ENCODE peak calls at places on chromosome 12, in eight cellular contexts. One of them, this sample, is unnamed.

GRCh38 chr12:9687228-9687627 is 17.7 kb downstream of the CLEC2D start:
- DNase-seq in PC-3: peak; percentile 69
- DNase-seq in IMR-90: peak; percentile 49
- DNase-seq in SJCRH30: no peak
- DNase-seq in NT2/D1: peak; percentile 70
- DNase-seq in sigmoid colon: no peak
- DNase-seq in spleen: no peak
- DNase-seq in heart right ventricle: no peak
- DNase-seq in this sample: no peak

GRCh38 chr12:94649349-94650142 is 811 bp downstream of the TMCC3 start:
- DNase-seq in SJCRH30: peak; percentile 36
- DNase-seq in IMR-90: peak; percentile 4
- DNase-seq in heart right ventricle: peak; percentile 63
- DNase-seq in PC-3: peak; percentile 40
- DNase-seq in spleen: peak; percentile 93
- DNase-seq in sigmoid colon: peak; percentile 72
- DNase-seq in NT2/D1: peak; percentile 23
- DNase-seq in this sample: peak; percentile 71

GRCh38 chr12:3881208-3881980 is 8.2 kb upstream of the PARP11 start:
- DNase-seq in IMR-90: no peak
- DNase-seq in SJCRH30: no peak
- DNase-seq in heart right ventricle: no peak
- DNase-seq in spleen: no peak
- DNase-seq in sigmoid colon: no peak
- DNase-seq in PC-3: no peak
- DNase-seq in NT2/D1: peak; percentile 51
- DNase-seq in this sample: no peak

GRCh38 chr12:113241191-113242017 is 20.1 kb downstream of the TPCN1 start:
- DNase-seq in IMR-90: peak; percentile 96
- DNase-seq in heart right ventricle: no peak
- DNase-seq in spleen: peak; percentile 66
- DNase-seq in SJCRH30: peak; percentile 77
- DNase-seq in NT2/D1: no peak
- DNase-seq in PC-3: peak; percentile 97
- DNase-seq in sigmoid colon: no peak
- DNase-seq in this sample: peak; percentile 96

GRCh38 chr12:77152623-77153193 is 87.3 kb upstream of the E2F7 start:
- DNase-seq in NT2/D1: peak; percentile 48
- DNase-seq in IMR-90: peak; percentile 56
- DNase-seq in SJCRH30: peak; percentile 22
- DNase-seq in heart right ventricle: no peak
- DNase-seq in spleen: no peak
- DNase-seq in PC-3: peak; percentile 63
- DNase-seq in sigmoid colon: no peak
- DNase-seq in this sample: no peak

GRCh38 chr12:107530706-107531105 is 154.9 kb upstream of the PWP1 start:
- DNase-seq in PC-3: no peak
- DNase-seq in heart right ventricle: no peak
- DNase-seq in SJCRH30: no peak
- DNase-seq in sigmoid colon: no peak
- DNase-seq in NT2/D1: no peak
- DNase-seq in spleen: no peak
- DNase-seq in IMR-90: no peak
- DNase-seq in this sample: no peak

GRCh38 chr12:82904219-82904795 is 217.6 kb downstream of the TMTC2 start:
- DNase-seq in IMR-90: peak; percentile 2
- DNase-seq in heart right ventricle: no peak
- DNase-seq in SJCRH30: no peak
- DNase-seq in spleen: no peak
- DNase-seq in sigmoid colon: no peak
- DNase-seq in PC-3: peak; percentile 11
- DNase-seq in NT2/D1: no peak
- DNase-seq in this sample: no peak

GRCh38 chr12:51896236-51896635 is 8.3 kb downstream of the ANKRD33 start:
- DNase-seq in SJCRH30: peak; percentile 38
- DNase-seq in spleen: no peak
- DNase-seq in PC-3: no peak
- DNase-seq in IMR-90: no peak
- DNase-seq in heart right ventricle: no peak
- DNase-seq in NT2/D1: no peak
- DNase-seq in sigmoid colon: peak; percentile 60
- DNase-seq in this sample: no peak

GRCh38 chr12:106118-106561 is 39.6 kb downstream of the IQSEC3 start:
- DNase-seq in SJCRH30: peak; percentile 68
- DNase-seq in IMR-90: no peak
- DNase-seq in heart right ventricle: no peak
- DNase-seq in PC-3: no peak
- DNase-seq in sigmoid colon: peak; percentile 50
- DNase-seq in NT2/D1: no peak
- DNase-seq in spleen: no peak
- DNase-seq in this sample: no peak

GRCh38 chr12:25694072-25694471 is 141.0 kb upstream of the LMNTD1 start:
- DNase-seq in spleen: no peak
- DNase-seq in NT2/D1: no peak
- DNase-seq in sigmoid colon: no peak
- DNase-seq in SJCRH30: peak; percentile 37
- DNase-seq in heart right ventricle: no peak
- DNase-seq in IMR-90: peak; percentile 85
- DNase-seq in PC-3: peak; percentile 83
- DNase-seq in this sample: no peak

GRCh38 chr12:49832836-49833421 is 4.7 kb upstream of the NCKAP5L start:
- DNase-seq in sigmoid colon: no peak
- DNase-seq in NT2/D1: no peak
- DNase-seq in IMR-90: peak; percentile 87
- DNase-seq in heart right ventricle: no peak
- DNase-seq in PC-3: peak; percentile 27
- DNase-seq in SJCRH30: no peak
- DNase-seq in spleen: no peak
- DNase-seq in this sample: peak; percentile 47

GRCh38 chr12:29743801-29744200 is 39.9 kb downstream of the TMTC1 start:
- DNase-seq in spleen: no peak
- DNase-seq in IMR-90: peak; percentile 93
- DNase-seq in PC-3: peak; percentile 72
- DNase-seq in NT2/D1: peak; percentile 56
- DNase-seq in sigmoid colon: no peak
- DNase-seq in heart right ventricle: no peak
- DNase-seq in SJCRH30: peak; percentile 82
- DNase-seq in this sample: peak; percentile 47

GRCh38 chr12:29744365-29744764 is 39.4 kb downstream of the TMTC1 start:
- DNase-seq in IMR-90: peak; percentile 23
- DNase-seq in heart right ventricle: no peak
- DNase-seq in sigmoid colon: no peak
- DNase-seq in PC-3: no peak
- DNase-seq in NT2/D1: no peak
- DNase-seq in spleen: no peak
- DNase-seq in SJCRH30: no peak
- DNase-seq in this sample: no peak

GRCh38 chr12:29741342-29742241 is 42.1 kb downstream of the TMTC1 start:
- DNase-seq in PC-3: no peak
- DNase-seq in NT2/D1: no peak
- DNase-seq in heart right ventricle: no peak
- DNase-seq in spleen: no peak
- DNase-seq in SJCRH30: no peak
- DNase-seq in sigmoid colon: no peak
- DNase-seq in IMR-90: peak; percentile 82
- DNase-seq in this sample: no peak

GRCh38 chr12:29742646-29743045 is 41.1 kb downstream of the TMTC1 start:
- DNase-seq in NT2/D1: no peak
- DNase-seq in IMR-90: no peak
- DNase-seq in PC-3: no peak
- DNase-seq in spleen: no peak
- DNase-seq in sigmoid colon: no peak
- DNase-seq in SJCRH30: no peak
- DNase-seq in heart right ventricle: no peak
- DNase-seq in this sample: no peak

GRCh38 chr12:29743072-29743471 is 40.7 kb downstream of the TMTC1 start:
- DNase-seq in SJCRH30: no peak
- DNase-seq in sigmoid colon: no peak
- DNase-seq in PC-3: no peak
- DNase-seq in heart right ventricle: no peak
- DNase-seq in IMR-90: no peak
- DNase-seq in spleen: no peak
- DNase-seq in NT2/D1: no peak
- DNase-seq in this sample: no peak
- H3K9me3 ChIP-seq in SJCRH30: no peaks in the 10 kb centered on the region
- H3K9me3 ChIP-seq in sigmoid colon: no peaks in the 10 kb centered on the region
- H3K9me3 ChIP-seq in PC-3: no peaks in the 10 kb centered on the region
- H3K9me3 ChIP-seq in heart right ventricle: no peaks in the 10 kb centered on the region
- H3K9me3 ChIP-seq in IMR-90: no peaks in the 10 kb centered on the region
- H3K9me3 ChIP-seq in spleen: no peaks in the 10 kb centered on the region
- H3K9me3 ChIP-seq in NT2/D1: no peaks in the 10 kb centered on the region
- H3K9me3 ChIP-seq in this sample: no peaks in the 10 kb centered on the region

GRCh38 chr12:116661341-116661740 is 76.5 kb downstream of the SPRING1 start:
- DNase-seq in spleen: no peak
- DNase-seq in sigmoid colon: no peak
- DNase-seq in heart right ventricle: no peak
- DNase-seq in PC-3: no peak
- DNase-seq in SJCRH30: no peak
- DNase-seq in IMR-90: no peak
- DNase-seq in NT2/D1: no peak
- DNase-seq in this sample: no peak
- H3K9me3 ChIP-seq in spleen: no peaks in the 10 kb centered on the region
- H3K9me3 ChIP-seq in sigmoid colon: no peaks in the 10 kb centered on the region
- H3K9me3 ChIP-seq in heart right ventricle: no peaks in the 10 kb centered on the region
- H3K9me3 ChIP-seq in PC-3: no peaks in the 10 kb centered on the region
- H3K9me3 ChIP-seq in SJCRH30: no peaks in the 10 kb centered on the region
- H3K9me3 ChIP-seq in IMR-90: no peaks in the 10 kb centered on the region
- H3K9me3 ChIP-seq in NT2/D1: no peaks in the 10 kb centered on the region
- H3K9me3 ChIP-seq in this sample: no peaks in the 10 kb centered on the region

DNA sequence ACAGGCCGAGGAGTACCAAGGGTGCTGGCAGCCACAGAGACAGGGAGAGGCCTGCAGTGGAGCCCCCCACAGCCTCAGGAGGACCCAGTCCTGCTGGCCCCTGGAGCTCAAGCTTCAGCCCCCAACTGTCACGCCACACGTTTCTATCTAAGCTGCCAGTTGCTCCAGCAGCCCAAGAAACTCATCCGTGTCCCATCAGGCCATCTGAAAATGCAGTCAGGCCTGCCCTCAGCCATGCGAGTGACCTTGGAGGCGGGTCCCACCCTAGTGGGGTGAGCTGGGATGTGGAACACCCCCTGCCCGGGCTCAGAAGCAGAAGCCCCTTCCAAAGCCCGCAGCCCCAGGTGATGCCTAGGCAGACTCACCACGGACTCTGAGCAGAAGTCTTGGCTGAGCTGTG is 158.9 kb downstream of the RIMBP2 start:
- DNase-seq in SJCRH30: no peak
- DNase-seq in spleen: no peak
- DNase-seq in IMR-90: no peak
- DNase-seq in NT2/D1: no peak
- DNase-seq in sigmoid colon: no peak
- DNase-seq in PC-3: no peak
- DNase-seq in heart right ventricle: no peak
- DNase-seq in this sample: no peak
- H3K9me3 ChIP-seq in SJCRH30: no peaks in the 10 kb centered on the region
- H3K9me3 ChIP-seq in spleen: peaks cover 4% of the 10 kb centered on the region
- H3K9me3 ChIP-seq in IMR-90: peaks cover 31% of the 10 kb centered on the region
- H3K9me3 ChIP-seq in NT2/D1: no peaks in the 10 kb centered on the region
- H3K9me3 ChIP-seq in sigmoid colon: no peaks in the 10 kb centered on the region
- H3K9me3 ChIP-seq in PC-3: no peaks in the 10 kb centered on the region
- H3K9me3 ChIP-seq in heart right ventricle: no peaks in the 10 kb centered on the region
- H3K9me3 ChIP-seq in this sample: peaks cover 2% of the 10 kb centered on the region

GRCh38 chr12:38279756-38280155 is 36.8 kb upstream of the ALG10B start:
- DNase-seq in sigmoid colon: no peak
- DNase-seq in IMR-90: no peak
- DNase-seq in NT2/D1: no peak
- DNase-seq in PC-3: peak; percentile 6
- DNase-seq in spleen: no peak
- DNase-seq in heart right ventricle: no peak
- DNase-seq in SJCRH30: no peak
- DNase-seq in this sample: no peak

GRCh38 chr12:38282886-38283285 is 33.7 kb upstream of the ALG10B start:
- DNase-seq in sigmoid colon: no peak
- DNase-seq in IMR-90: no peak
- DNase-seq in NT2/D1: peak; percentile 9
- DNase-seq in heart right ventricle: no peak
- DNase-seq in SJCRH30: no peak
- DNase-seq in spleen: no peak
- DNase-seq in PC-3: peak; percentile 98
- DNase-seq in this sample: peak; percentile 20
- H3K9me3 ChIP-seq in sigmoid colon: no peaks in the 10 kb centered on the region
- H3K9me3 ChIP-seq in IMR-90: peaks cover 1% of the 10 kb centered on the region
- H3K9me3 ChIP-seq in NT2/D1: no peaks in the 10 kb centered on the region
- H3K9me3 ChIP-seq in heart right ventricle: no peaks in the 10 kb centered on the region
- H3K9me3 ChIP-seq in SJCRH30: no peaks in the 10 kb centered on the region
- H3K9me3 ChIP-seq in spleen: no peaks in the 10 kb centered on the region
- H3K9me3 ChIP-seq in PC-3: no peaks in the 10 kb centered on the region
- H3K9me3 ChIP-seq in this sample: peaks cover 2% of the 10 kb centered on the region

GRCh38 chr12:58034311-58034710 is 92.9 kb downstream of the ATP23 start:
- DNase-seq in sigmoid colon: no peak
- DNase-seq in NT2/D1: no peak
- DNase-seq in heart right ventricle: no peak
- DNase-seq in PC-3: peak; percentile 45
- DNase-seq in IMR-90: no peak
- DNase-seq in spleen: no peak
- DNase-seq in SJCRH30: peak; percentile 100
- DNase-seq in this sample: no peak
- H3K9me3 ChIP-seq in sigmoid colon: peaks cover 3% of the 10 kb centered on the region
- H3K9me3 ChIP-seq in NT2/D1: peaks cover 35% of the 10 kb centered on the region
- H3K9me3 ChIP-seq in heart right ventricle: peaks cover 24% of the 10 kb centered on the region
- H3K9me3 ChIP-seq in PC-3: peaks cover 7% of the 10 kb centered on the region
- H3K9me3 ChIP-seq in IMR-90: peaks cover 2% of the 10 kb centered on the region
- H3K9me3 ChIP-seq in spleen: peaks cover 79% of the 10 kb centered on the region
- H3K9me3 ChIP-seq in SJCRH30: peaks cover 58% of the 10 kb centered on the region
- H3K9me3 ChIP-seq in this sample: peaks cover 11% of the 10 kb centered on the region

DNA sequence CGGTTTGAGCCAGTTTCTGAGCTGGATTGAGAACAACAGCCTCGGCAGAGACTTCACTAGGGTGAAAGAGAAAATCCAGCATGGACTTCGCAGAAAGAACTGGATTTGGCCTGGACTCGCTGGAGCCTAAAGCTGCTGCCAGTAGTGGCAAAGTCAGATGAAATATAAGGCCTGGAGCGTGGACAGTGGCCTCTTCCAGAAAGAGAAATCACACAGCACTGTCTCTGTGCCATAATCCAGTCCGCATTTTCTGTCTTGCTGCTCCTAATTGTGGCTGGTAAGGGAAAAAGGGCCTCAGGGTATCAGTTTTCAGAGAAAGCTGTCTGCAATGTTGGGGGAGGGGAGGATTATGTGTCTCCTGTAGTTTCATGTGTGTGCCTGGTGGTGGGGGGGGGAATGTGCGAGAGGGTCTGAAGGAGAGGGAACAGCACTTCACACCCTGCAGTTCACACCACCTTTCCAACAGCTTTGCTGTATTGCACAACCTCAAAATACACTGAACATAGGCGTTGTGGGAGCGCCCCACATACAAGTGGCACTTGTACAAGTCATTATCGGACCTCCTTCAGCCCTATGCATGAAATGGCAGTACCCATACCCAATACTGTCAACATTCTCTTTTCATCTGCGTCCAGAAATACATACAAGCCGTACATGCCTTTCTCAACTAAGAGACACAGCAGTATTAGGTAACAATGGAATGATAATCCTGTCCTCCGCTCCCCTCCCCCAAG is 107.6 kb upstream of the ATF7IP start:
- DNase-seq in IMR-90: peak; percentile 100
- DNase-seq in sigmoid colon: peak; percentile 95
- DNase-seq in NT2/D1: peak; percentile 100
- DNase-seq in spleen: peak; percentile 94
- DNase-seq in SJCRH30: peak; percentile 99
- DNase-seq in heart right ventricle: no peak
- DNase-seq in PC-3: peak; percentile 97
- DNase-seq in this sample: peak; percentile 99
- H3K9me3 ChIP-seq in IMR-90: peaks cover 2% of the 10 kb centered on the region
- H3K9me3 ChIP-seq in sigmoid colon: no peaks in the 10 kb centered on the region
- H3K9me3 ChIP-seq in NT2/D1: peaks cover 39% of the 10 kb centered on the region
- H3K9me3 ChIP-seq in spleen: peaks cover 24% of the 10 kb centered on the region
- H3K9me3 ChIP-seq in SJCRH30: peaks cover 4% of the 10 kb centered on the region
- H3K9me3 ChIP-seq in heart right ventricle: peaks cover 8% of the 10 kb centered on the region
- H3K9me3 ChIP-seq in PC-3: no peaks in the 10 kb centered on the region
- H3K9me3 ChIP-seq in this sample: peaks cover 4% of the 10 kb centered on the region